ENCODE peak calls at places on chromosomes 5 and 9, in four cellular contexts. T is naive thymus-derived CD8-positive, alpha-beta T cell; O is esophagus squamous epithelium; F is GM06990. G is an unnamed sample.

GRCh38 chr5:1394881-1395860 is 50.1 kb downstream of the SLC6A3 start:
- DNase-seq in O (no peak), F (no peak), T (no peak), G (no peak)

GRCh38 chr5:95327211-95327610 is 42.3 kb upstream of the MCTP1 start:
- DNase-seq in F (no peak), O (no peak), T (no peak), G (peak; percentile 24)

GRCh38 chr9:108035485-108035884 is 545.9 kb upstream of the KLF4 start:
- DNase-seq in F (no peak), T (no peak), O (no peak), G (no peak)

GRCh38 chr5:16886366-16886736 is 49.7 kb downstream of the MYO10 start:
- DNase-seq in T (no peak), F (no peak), O (no peak), G (no peak)

GRCh38 chr9:35728041-35728971 is 3.7 kb downstream of the TLN1 start:
- DNase-seq in F (peak; percentile 77), O (no peak), T (no peak), G (peak; percentile 78)

GRCh38 chr5:143676794-143677193 is 135.2 kb upstream of the HMHB1 start:
- DNase-seq in T (no peak), O (no peak), F (no peak), G (no peak)

GRCh38 chr5:19880859-19881436 is 107.1 kb downstream of the CDH18 start:
- DNase-seq in O (no peak), F (no peak), T (no peak), G (no peak)

GRCh38 chr5:103031607-103032006 is 88.3 kb downstream of the GIN1 start:
- DNase-seq in T (no peak), F (no peak), O (no peak), G (peak; percentile 9)

GRCh38 chr5:156758012-156758791 is 91.9 kb upstream of the PPP1R2B start:
- DNase-seq in T (no peak), O (no peak), F (no peak), G (no peak)

GRCh38 chr9:127706836-127707241 is at the start of gene CFAP157:
- DNase-seq in F (no peak), O (no peak), T (no peak), G (peak; percentile 38)

GRCh38 chr5:179186092-179186419 is 125.9 kb downstream of the ZNF354C start:
- DNase-seq in T (no peak), F (no peak), O (no peak), G (no peak)

GRCh38 chr9:133707761-133708122 is 30.4 kb downstream of the SARDH start:
- DNase-seq in T (no peak), O (no peak), F (no peak), G (no peak)

GRCh38 chr9:36316629-36317317 is 58.5 kb upstream of the GNE start:
- DNase-seq in F (no peak), T (no peak), O (no peak), G (peak; percentile 13)

GRCh38 chr9:131407717-131408195 is 13.9 kb downstream of the PRRC2B start:
- DNase-seq in O (no peak), F (no peak), T (peak; percentile 38), G (peak; percentile 68)

GRCh38 chr5:115641948-115642347 is 16.1 kb upstream of the TMED7 start:
- DNase-seq in T (no peak), O (no peak), F (no peak), G (no peak)

GRCh38 chr9:17135578-17135904 is 701 bp downstream of the CNTLN start:
- DNase-seq in F (no peak), T (no peak), O (no peak), G (peak; percentile 37)

GRCh38 chr9:114827658-114828360 is 22.0 kb upstream of the TNFSF15 start:
- DNase-seq in T (no peak), O (no peak), F (no peak), G (no peak)

GRCh38 chr9:2718001-2718697 is 839 bp downstream of the KCNV2 start:
- DNase-seq in F (peak; percentile 13), T (no peak), O (no peak), G (no peak)

GRCh38 chr9:108182950-108183381 is 672.8 kb downstream of the ACTL7B start:
- DNase-seq in O (no peak), T (no peak), F (peak; percentile 48), G (peak; percentile 64)

GRCh38 chr5:60386398-60386797 is 313.6 kb downstream of the DEPDC1B start:
- DNase-seq in O (no peak), F (no peak), T (no peak), G (no peak)

GRCh38 chr5:3364941-3365340 is 230.7 kb upstream of the IRX1 start:
- DNase-seq in O (no peak), T (no peak), F (no peak), G (no peak)

GRCh38 chr9:86614871-86615849 is 260.9 kb upstream of the TUT7 start:
- DNase-seq in F (no peak), O (no peak), T (no peak), G (no peak)

GRCh38 chr9:86128235-86128822 is 29.0 kb upstream of the GOLM1 start:
- DNase-seq in O (no peak), F (no peak), T (no peak), G (no peak)

GRCh38 chr5:66519626-66520025 is 76.6 kb upstream of the MAST4 start:
- DNase-seq in T (no peak), O (no peak), F (no peak), G (no peak)

GRCh38 chr9:130837002-130837511 is 2.0 kb downstream of the ABL1 start:
- DNase-seq in F (no peak), T (no peak), O (no peak), G (no peak)

GRCh38 chr9:3848445-3849114 is 322.8 kb upstream of the RFX3 start:
- DNase-seq in F (no peak), T (no peak), O (no peak), G (peak; percentile 7)

GRCh38 chr9:135219676-135220600 is 132.5 kb downstream of the OLFM1 start:
- DNase-seq in O (no peak), T (no peak), F (no peak), G (no peak)

GRCh38 chr5:172113036-172113435 is 75.0 kb downstream of the STK10 start:
- DNase-seq in F (peak; percentile 56), O (no peak), T (peak; percentile 68), G (no peak)

GRCh38 chr5:141521244-141521781 is 32.4 kb downstream of the PCDHGC5 start:
- DNase-seq in F (no peak), T (no peak), O (no peak), G (peak; percentile 97)

GRCh38 chr9:131737426-131737825 is 2.5 kb downstream of the RAPGEF1 start:
- DNase-seq in T (no peak), O (no peak), F (no peak), G (no peak)

GRCh38 chr5:3043600-3043999 is 292.1 kb upstream of the IRX2 start:
- DNase-seq in T (no peak), O (no peak), F (no peak), G (no peak)

GRCh38 chr9:128072144-128073021 is 4.4 kb downstream of the SLC25A25 start:
- DNase-seq in T (peak; percentile 64), O (no peak), F (peak; percentile 64), G (peak; percentile 77)

GRCh38 chr5:120014535-120014934 is 385.2 kb downstream of the FAM170A start:
- DNase-seq in T (no peak), O (no peak), F (no peak), G (no peak)

GRCh38 chr5:10400411-10400810 is 41.3 kb upstream of the ROPN1L start:
- DNase-seq in O (no peak), F (no peak), T (no peak), G (no peak)

GRCh38 chr5:66814146-66814991 is 218.2 kb downstream of the MAST4 start:
- DNase-seq in O (no peak), T (peak; percentile 32), F (peak; percentile 7), G (peak; percentile 83)

GRCh38 chr9:93320591-93321219 is 130.8 kb upstream of the FAM120A start:
- DNase-seq in T (no peak), O (no peak), F (no peak), G (no peak)

GRCh38 chr9:89554307-89554706 is 50.5 kb upstream of the GADD45G start:
- DNase-seq in T (no peak), O (no peak), F (no peak), G (no peak)